ENCODE peak calls at places on chromosomes 7 and 10, in nine cellular contexts. A is esophagus muscularis mucosa, B is AG04450, P is LNCaP clone FGC, H is lower leg skin, U is fibroblast of villous mesenchyme, E is fibroblast of mammary gland, J is progenitor cell of endocrine pancreas, I is pancreas. Q is an unnamed sample.

GRCh38 chr7:146683439-146683838 is 566.8 kb downstream of the CNTNAP2 start:
- DNase-seq in A (no peak), B (no peak), P (peak), H (no peak), U (no peak), E (no peak), J (no peak), I (no peak), Q (peak)

GRCh38 chr7:36653671-36654355 is 70.5 kb downstream of the AOAH start:
- DNase-seq in A (peak), B (no peak), P (no peak), H (no peak), U (no peak), E (peak), J (no peak), I (no peak), Q (no peak)

GRCh38 chr10:112343056-112343806 is 30.7 kb upstream of the ACSL5 start:
- DNase-seq in A (no peak), B (no peak), P (no peak), H (no peak), U (no peak), E (no peak), J (no peak), I (no peak), Q (no peak)

GRCh38 chr7:5672468-5672867 is 109.0 kb downstream of the RNF216 start:
- DNase-seq in A (no peak), B (peak), P (no peak), H (no peak), U (no peak), E (no peak), J (no peak), I (no peak), Q (no peak)

GRCh38 chr10:5965266-5965665 is 12.1 kb downstream of the IL15RA start:
- DNase-seq in A (no peak), B (no peak), P (no peak), H (no peak), U (no peak), E (no peak), J (no peak), I (peak), Q (no peak)

GRCh38 chr7:150503581-150503980 is 11.1 kb upstream of the GIMAP7 start:
- DNase-seq in A (no peak), B (no peak), P (no peak), H (no peak), U (no peak), E (no peak), J (no peak), I (no peak), Q (no peak)

GRCh38 chr10:100109670-100110069 is 28.0 kb upstream of the CPN1 start:
- DNase-seq in A (no peak), B (no peak), P (no peak), H (no peak), U (no peak), E (no peak), J (no peak), I (no peak), Q (no peak)

GRCh38 chr10:113297226-113297625 is 255.6 kb upstream of the HABP2 start:
- DNase-seq in A (no peak), B (no peak), P (no peak), H (no peak), U (peak), E (no peak), J (no peak), I (no peak), Q (peak)

GRCh38 chr7:56110611-56111010 is 4.3 kb upstream of the CHCHD2 start:
- DNase-seq in A (no peak), B (no peak), P (no peak), H (no peak), U (no peak), E (no peak), J (no peak), I (no peak), Q (no peak)

GRCh38 chr10:50928190-50928552 is 42.7 kb upstream of the A1CF start:
- DNase-seq in A (no peak), B (no peak), P (no peak), H (no peak), U (no peak), E (no peak), J (no peak), I (no peak), Q (peak)

GRCh38 chr10:55370021-55370420 is 569.0 kb upstream of the PCDH15 start:
- DNase-seq in A (no peak), B (no peak), P (no peak), H (no peak), U (peak), E (peak), J (no peak), I (no peak), Q (peak)

GRCh38 chr10:121096617-121097431 is 245.7 kb downstream of the WDR11 start:
- DNase-seq in A (no peak), B (no peak), P (no peak), H (no peak), U (peak), E (peak), J (no peak), I (no peak), Q (peak)

GRCh38 chr10:131854579-131855335 is 46.1 kb upstream of the PPP2R2D start:
- DNase-seq in A (no peak), B (no peak), P (no peak), H (no peak), U (no peak), E (no peak), J (no peak), I (no peak), Q (no peak)

GRCh38 chr7:125670926-125671572 is 741.4 kb upstream of the POT1 start:
- DNase-seq in A (no peak), B (no peak), P (no peak), H (no peak), U (peak), E (peak), J (no peak), I (no peak), Q (peak)

GRCh38 chr10:25016349-25017246 is at the start of gene THNSL1:
- DNase-seq in A (peak), B (peak), P (peak), H (peak), U (peak), E (peak), J (peak), I (peak), Q (peak)

GRCh38 chr10:930415-931325 is 835 bp downstream of the LARP4B start:
- DNase-seq in A (no peak), B (no peak), P (peak), H (no peak), U (peak), E (peak), J (peak), I (peak), Q (peak)

GRCh38 chr7:4683043-4683883 is 1.2 kb downstream of the FOXK1 start:
- DNase-seq in A (no peak), B (no peak), P (no peak), H (no peak), U (no peak), E (peak), J (no peak), I (peak), Q (peak)

GRCh38 chr10:79073784-79074432 is 5.1 kb downstream of the ZMIZ1 start:
- DNase-seq in A (no peak), B (no peak), P (no peak), H (no peak), U (peak), E (peak), J (no peak), I (peak), Q (no peak)

GRCh38 chr10:99368646-99369045 is 39.5 kb downstream of the CNNM1 start:
- DNase-seq in A (no peak), B (no peak), P (no peak), H (no peak), U (no peak), E (peak), J (no peak), I (no peak), Q (no peak)

GRCh38 chr7:37832194-37832593 is 16.2 kb upstream of the NME8 start:
- DNase-seq in A (no peak), B (no peak), P (no peak), H (peak), U (peak), E (peak), J (no peak), I (peak), Q (peak)

GRCh38 chr7:105748701-105749100 is 127.7 kb downstream of the ATXN7L1 start:
- DNase-seq in A (no peak), B (no peak), P (no peak), H (no peak), U (no peak), E (no peak), J (no peak), I (no peak), Q (no peak)

GRCh38 chr7:105741993-105742392 is 134.4 kb downstream of the ATXN7L1 start:
- DNase-seq in A (no peak), B (no peak), P (no peak), H (no peak), U (no peak), E (no peak), J (no peak), I (no peak), Q (no peak)

GRCh38 chr7:105742787-105743186 is 133.6 kb downstream of the ATXN7L1 start:
- DNase-seq in A (no peak), B (no peak), P (no peak), H (no peak), U (no peak), E (no peak), J (no peak), I (no peak), Q (no peak)

GRCh38 chr7:105743351-105743812 is 133.0 kb downstream of the ATXN7L1 start:
- DNase-seq in A (no peak), B (no peak), P (no peak), H (peak), U (no peak), E (no peak), J (no peak), I (no peak), Q (no peak)

GRCh38 chr7:105745681-105746330 is 130.6 kb downstream of the ATXN7L1 start:
- DNase-seq in A (no peak), B (no peak), P (no peak), H (no peak), U (no peak), E (no peak), J (no peak), I (no peak), Q (no peak)
- TF ChIP-seq CTCF in A (no peak), B (no peak), P (no peak), H (no peak), U (no peak), E (no peak), J (no peak), I (no peak), Q (no peak)

DNA sequence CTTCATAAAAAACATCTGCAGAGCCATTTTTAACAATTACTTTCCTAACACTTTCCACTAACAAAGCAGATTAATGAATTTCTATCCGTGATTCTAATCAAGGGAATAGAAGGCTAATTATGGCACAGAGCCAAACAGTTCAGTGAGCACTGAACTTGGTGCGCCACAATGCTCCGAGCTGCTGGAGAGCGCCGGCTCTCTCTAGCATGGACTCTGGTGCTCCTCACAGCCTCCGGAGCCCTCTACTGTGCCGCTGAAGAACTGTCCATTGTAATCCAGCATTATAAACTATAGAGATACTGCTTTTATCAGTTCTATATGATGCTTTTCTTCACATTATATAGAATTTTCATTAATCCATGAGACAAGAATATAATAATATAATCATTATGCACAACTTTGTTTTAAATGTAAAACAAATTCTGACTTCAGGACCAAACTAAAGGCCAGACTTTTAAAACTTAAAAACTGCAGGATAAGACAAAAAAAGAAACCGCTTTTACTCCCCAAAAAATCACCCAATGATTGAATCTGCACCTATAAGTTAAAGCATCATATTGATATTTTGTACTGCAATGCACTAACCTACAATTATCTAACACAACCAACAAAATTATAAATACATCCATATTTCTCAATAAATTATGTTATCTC is 123.6 kb downstream of the RNF32 start:
- DNase-seq in A (no peak), B (peak), P (peak), H (peak), U (peak), E (peak), J (no peak), I (peak), Q (peak)
- TF ChIP-seq CTCF in A (peak), B (peak), P (peak), H (no peak), U (peak), E (peak), J (peak), I (peak), Q (peak)

DNA sequence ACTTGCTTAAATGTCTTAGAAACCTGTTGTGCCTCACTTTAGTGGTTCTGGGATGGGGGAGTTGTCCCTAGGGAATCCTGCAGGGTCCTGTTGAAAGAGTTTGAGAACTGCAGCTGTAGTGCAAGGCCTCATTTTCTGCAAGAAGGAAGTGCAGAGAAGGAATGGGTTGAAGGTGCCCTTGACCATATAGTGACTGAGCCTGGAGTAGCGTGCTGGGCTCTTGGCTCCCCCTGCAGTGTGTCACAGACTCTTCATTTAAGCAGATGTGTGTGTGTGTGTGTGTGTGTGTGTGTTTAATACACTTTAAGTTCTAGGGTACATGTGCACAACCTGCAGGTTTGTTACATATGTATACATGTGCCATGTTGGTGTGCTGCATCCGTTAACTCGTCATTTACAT is 92.2 kb downstream of the GRK5 start:
- DNase-seq in A (no peak), B (no peak), P (no peak), H (no peak), U (no peak), E (peak), J (no peak), I (no peak), Q (no peak)
- TF ChIP-seq CTCF in A (peak), B (peak), P (peak), H (no peak), U (no peak), E (peak), J (no peak), I (no peak), Q (no peak)

DNA sequence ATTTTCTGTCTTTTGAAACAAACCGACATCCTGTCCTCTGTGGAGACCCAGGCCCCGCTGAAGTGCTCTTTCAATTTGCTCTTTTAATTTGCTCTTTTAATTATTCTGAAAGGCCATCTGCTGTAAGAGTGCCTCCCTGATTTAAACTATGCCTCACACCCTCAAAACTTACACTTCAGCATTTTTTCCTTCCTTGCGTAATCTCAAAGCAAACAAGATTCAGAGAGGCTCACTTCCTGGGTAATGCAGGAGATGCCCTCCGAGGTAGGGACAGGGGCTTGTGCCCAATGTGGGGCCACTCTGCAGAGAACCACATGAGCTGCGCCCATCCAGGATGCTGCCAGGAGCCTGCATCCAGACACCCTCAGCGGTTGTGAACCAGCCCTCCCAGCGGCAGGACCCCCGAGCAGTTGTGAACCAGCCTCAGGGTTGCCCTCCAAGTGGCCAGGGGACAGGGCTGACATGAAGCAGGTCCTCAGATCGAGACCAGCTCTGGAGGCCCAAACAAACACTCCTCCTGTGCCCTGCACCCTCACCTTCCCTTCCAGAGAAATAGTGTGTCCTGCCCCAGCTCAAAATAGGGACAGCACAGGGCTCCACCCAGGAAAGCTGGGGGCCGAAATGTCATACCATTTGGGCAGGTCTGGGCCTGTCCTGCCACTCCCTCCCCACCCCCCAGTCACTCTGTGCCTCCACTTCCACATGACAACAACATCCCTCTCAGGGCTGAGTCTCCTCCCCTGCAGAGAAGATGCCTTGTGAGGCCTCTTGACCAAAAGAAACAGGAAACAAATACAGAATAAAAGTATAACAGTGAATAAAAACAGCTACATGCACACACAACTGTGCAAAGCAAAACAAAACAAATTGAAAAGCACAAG is 190.4 kb downstream of the PTPRN2 start:
- DNase-seq in A (no peak), B (no peak), P (no peak), H (no peak), U (no peak), E (no peak), J (no peak), I (no peak), Q (peak)
- TF ChIP-seq CTCF in A (no peak), B (no peak), P (no peak), H (no peak), U (no peak), E (no peak), J (no peak), I (no peak), Q (no peak)

GRCh38 chr7:2938514-2939192 is 94.5 kb upstream of the GNA12 start:
- DNase-seq in A (no peak), B (no peak), P (no peak), H (no peak), U (no peak), E (no peak), J (no peak), I (no peak), Q (no peak)
- TF ChIP-seq CTCF in A (no peak), B (no peak), P (no peak), H (no peak), U (no peak), E (no peak), J (no peak), I (no peak), Q (no peak)

DNA sequence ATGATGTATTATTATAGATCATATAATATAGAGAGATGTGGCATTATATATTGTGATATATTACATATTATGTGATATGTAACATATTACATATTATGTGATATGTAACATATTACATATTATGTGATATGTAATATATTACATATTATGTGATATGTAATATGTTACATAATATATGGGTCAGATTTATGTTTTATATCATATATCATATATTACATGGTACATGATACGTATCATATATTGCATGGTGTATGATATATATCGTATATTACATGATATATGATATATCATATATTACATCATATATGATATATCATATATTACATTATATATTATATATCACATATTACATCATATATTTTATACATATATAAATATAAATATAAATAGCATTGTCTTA is 164.1 kb upstream of the NEBL start:
- DNase-seq in A (no peak), B (no peak), P (no peak), H (no peak), U (no peak), E (no peak), J (no peak), I (no peak), Q (no peak)
- TF ChIP-seq CTCF in A (no peak), B (no peak), P (no peak), H (no peak), U (no peak), E (no peak), J (no peak), I (no peak), Q (no peak)

GRCh38 chr10:44284198-44285084 is 100.5 kb downstream of the CXCL12 start:
- DNase-seq in A (no peak), B (no peak), P (no peak), H (no peak), U (no peak), E (no peak), J (no peak), I (no peak), Q (no peak)
- TF ChIP-seq CTCF in A (no peak), B (no peak), P (no peak), H (no peak), U (no peak), E (no peak), J (peak), I (no peak), Q (no peak)